ENCODE peak calls at places on chromosomes 11 and 22, in five cellular contexts. Z, I, F, E and V are unnamed samples.
A peak's percentile ranks its signal among the peaks of the same experiment; 100 is the strongest.

GRCh38 chr11:117072517-117073218 is 25.6 kb downstream of the SIK3 start:
- DNase-seq in F (no peak), Z (no peak), I (no peak), E (no peak), V (no peak)

GRCh38 chr11:27040302-27041115 is at the start of gene BBOX1:
- DNase-seq in Z (no peak), E (no peak), F (no peak), I (no peak), V (no peak)

GRCh38 chr11:75270896-75271415 is 30.4 kb downstream of the TPBGL start:
- DNase-seq in F (no peak), Z (no peak), I (peak; percentile 23), E (no peak), V (no peak)

GRCh38 chr22:24758164-24758799 is 16.2 kb downstream of the PIWIL3 start:
- DNase-seq in Z (peak; percentile 45), F (no peak), E (no peak), I (peak; percentile 70), V (peak; percentile 52)

GRCh38 chr11:88480217-88480616 is 142.7 kb upstream of the CTSC start:
- DNase-seq in E (no peak), F (no peak), Z (no peak), I (no peak), V (no peak)

GRCh38 chr11:13287026-13287425 is 9.4 kb downstream of the BMAL1 start:
- DNase-seq in E (no peak), I (no peak), F (no peak), Z (no peak), V (no peak)

GRCh38 chr11:19597876-19598275 is 114.8 kb upstream of the NAV2 start:
- DNase-seq in I (no peak), E (no peak), Z (no peak), F (no peak), V (no peak)

GRCh38 chr11:55936300-55936699 is at the start of gene OR5I1:
- DNase-seq in E (no peak), I (no peak), Z (no peak), F (no peak), V (no peak)

GRCh38 chr22:37220543-37220968 is 8.3 kb upstream of the SSTR3 start:
- DNase-seq in E (no peak), F (no peak), I (no peak), Z (no peak), V (no peak)

GRCh38 chr22:27460596-27461347 is 340.8 kb downstream of the MN1 start:
- DNase-seq in I (no peak), E (peak; percentile 80), Z (peak; percentile 76), F (no peak), V (no peak)

GRCh38 chr11:120186799-120187591 is 23.8 kb upstream of the OAF start:
- DNase-seq in F (no peak), I (no peak), Z (no peak), E (no peak), V (no peak)

GRCh38 chr11:129109701-129110100 is 82.4 kb downstream of the ARHGAP32 start:
- DNase-seq in E (no peak), I (no peak), Z (no peak), F (no peak), V (no peak)

GRCh38 chr11:2747236-2748015 is 47.6 kb upstream of the KCNQ1OT1 start:
- DNase-seq in F (peak; percentile 24), Z (no peak), E (no peak), I (no peak), V (peak; percentile 74)

GRCh38 chr11:128335729-128336128 is 251.6 kb downstream of the ETS1 start:
- DNase-seq in F (no peak), Z (no peak), I (no peak), E (no peak), V (no peak)

GRCh38 chr11:72629266-72629665 is 45.0 kb downstream of the PDE2A start:
- DNase-seq in F (no peak), I (no peak), Z (no peak), E (no peak), V (peak; percentile 92)

GRCh38 chr11:111461460-111462240 is 50.5 kb downstream of the BTG4 start:
- DNase-seq in E (no peak), Z (no peak), F (no peak), I (no peak), V (no peak)

GRCh38 chr22:22408269-22408668 is 100.3 kb downstream of the ZNF280B start:
- DNase-seq in F (no peak), Z (no peak), I (no peak), E (no peak), V (no peak)

GRCh38 chr11:57515332-57516060 is at the start of gene SLC43A1:
- DNase-seq in F (peak; percentile 68), Z (peak; percentile 70), E (peak; percentile 70), I (peak; percentile 55), V (no peak)

GRCh38 chr11:45025716-45026492 is 75.2 kb upstream of the TP53I11 start:
- DNase-seq in F (no peak), Z (peak; percentile 53), I (peak; percentile 62), E (peak; percentile 60), V (no peak)

GRCh38 chr11:8056810-8057463 is 24.1 kb upstream of the TUB start:
- DNase-seq in I (no peak), F (no peak), E (peak; percentile 89), Z (peak; percentile 85), V (no peak)

GRCh38 chr11:126355324-126355925 is at the start of gene ST3GAL4:
- DNase-seq in I (peak; percentile 86), E (peak; percentile 73), F (peak; percentile 84), Z (peak; percentile 76), V (peak; percentile 93)

GRCh38 chr11:44326615-44327475 is 16.9 kb upstream of the ALX4 start:
- DNase-seq in I (no peak), F (no peak), E (no peak), Z (no peak), V (no peak)

GRCh38 chr22:27107824-27108223 is 450.4 kb downstream of the MIAT start:
- DNase-seq in E (peak; percentile 91), I (no peak), F (no peak), Z (peak; percentile 88), V (peak; percentile 53)

GRCh38 chr22:30777589-30777988 is 82.9 kb downstream of the OSBP2 start:
- DNase-seq in Z (no peak), E (no peak), I (no peak), F (no peak), V (no peak)

GRCh38 chr22:17318817-17319216 is 50.4 kb upstream of the CECR2 start:
- DNase-seq in Z (no peak), I (no peak), F (no peak), E (no peak), V (no peak)

GRCh38 chr11:63847363-63847762 is 8.5 kb downstream of the MARK2 start:
- DNase-seq in Z (no peak), I (no peak), E (no peak), F (no peak), V (no peak)

DNA sequence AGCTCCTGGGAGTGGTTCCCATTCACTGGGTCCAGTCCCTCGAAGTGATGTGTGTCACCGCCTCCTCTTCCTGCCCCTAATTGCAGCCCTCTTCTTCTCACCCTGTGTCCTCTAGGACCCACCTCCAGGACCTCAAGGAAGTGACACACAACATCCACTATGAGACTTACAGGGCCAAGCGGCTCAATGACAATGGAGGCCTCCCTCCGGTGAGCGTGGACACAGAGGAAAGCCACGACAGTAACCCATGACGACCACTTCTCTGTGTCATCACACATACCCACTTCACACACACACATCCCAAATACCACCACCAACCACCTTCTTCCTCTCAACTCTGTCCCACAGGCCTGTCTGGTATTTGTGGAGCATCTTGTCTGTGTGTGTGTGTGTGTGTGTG is 4.1 kb upstream of the WBP2NL start:
- DNase-seq in F (no peak), Z (no peak), E (no peak), I (no peak), V (no peak)
- TF ChIP-seq CTCF in F (no peak), Z (no peak), E (no peak), I (no peak), V (no peak)

GRCh38 chr11:46351148-46351547 is 3.9 kb downstream of the DGKZ start:
- DNase-seq in F (no peak), E (no peak), I (no peak), Z (no peak), V (no peak)

GRCh38 chr11:46351606-46352005 is 4.3 kb downstream of the DGKZ start:
- DNase-seq in F (no peak), I (no peak), E (no peak), Z (no peak), V (no peak)

GRCh38 chr11:46350695-46351094 is 3.4 kb downstream of the DGKZ start:
- DNase-seq in I (no peak), E (no peak), F (no peak), Z (no peak), V (no peak)

GRCh38 chr11:46352063-46352841 is 5.0 kb downstream of the DGKZ start:
- DNase-seq in Z (no peak), I (peak; percentile 46), F (no peak), E (no peak), V (peak; percentile 88)

DNA sequence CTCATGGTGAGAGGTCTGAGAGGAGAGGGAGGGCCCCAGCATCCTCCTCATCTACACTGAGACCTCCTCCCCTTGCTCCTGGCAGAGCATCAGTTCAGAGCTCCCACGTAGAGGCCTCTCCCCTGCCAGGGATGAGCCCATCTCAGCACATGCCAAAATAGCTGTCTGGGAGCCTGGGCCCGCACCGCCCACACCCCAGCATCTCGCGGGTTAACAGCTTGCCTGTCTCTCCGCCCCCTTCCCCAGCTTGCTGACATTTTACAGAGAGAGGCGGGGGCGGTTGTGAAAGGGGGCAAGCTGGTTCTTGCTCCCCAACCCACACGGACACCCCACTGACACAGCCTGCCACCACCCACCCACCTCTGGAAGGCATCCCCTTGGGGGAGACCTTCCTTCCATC is 6.4 kb downstream of the DGKZ start:
- DNase-seq in E (no peak), Z (no peak), F (no peak), I (peak; percentile 40), V (no peak)
- H3K4me3 ChIP-seq in E (no peak overlapping the region), Z (no peak overlapping the region), F (no peak overlapping the region), I (no peak overlapping the region), V (no peak overlapping the region)

GRCh38 chr11:35232961-35233360 is 94.0 kb downstream of the CD44 start:
- DNase-seq in Z (no peak), I (no peak), F (no peak), E (no peak), V (no peak)

GRCh38 chr11:35227551-35228341 is 88.8 kb downstream of the CD44 start:
- DNase-seq in I (no peak), E (no peak), F (no peak), Z (peak; percentile 29), V (no peak)

GRCh38 chr11:35234836-35235235 is 95.9 kb downstream of the CD44 start:
- DNase-seq in Z (no peak), F (no peak), E (no peak), I (no peak), V (no peak)

GRCh38 chr11:35235498-35235897 is 96.5 kb downstream of the CD44 start:
- DNase-seq in I (no peak), Z (no peak), F (no peak), E (no peak), V (no peak)

DNA sequence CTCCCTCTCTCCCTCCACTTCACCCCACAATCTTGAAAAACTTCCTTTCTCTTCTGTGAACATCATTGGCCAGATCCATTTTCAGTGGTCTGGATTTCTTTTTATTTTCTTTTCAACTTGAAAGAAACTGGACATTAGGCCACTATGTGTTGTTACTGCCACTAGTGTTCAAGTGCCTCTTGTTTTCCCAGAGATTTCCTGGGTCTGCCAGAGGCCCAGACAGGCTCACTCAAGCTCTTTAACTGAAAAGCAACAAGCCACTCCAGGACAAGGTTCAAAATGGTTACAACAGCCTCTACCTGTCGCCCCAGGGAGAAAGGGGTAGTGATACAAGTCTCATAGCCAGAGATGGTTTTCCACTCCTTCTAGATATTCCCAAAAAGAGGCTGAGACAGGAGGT is 92.1 kb downstream of the CD44 start:
- DNase-seq in Z (no peak), F (no peak), E (no peak), I (no peak), V (no peak)
- H3K36me3 ChIP-seq in Z (peaks cover 45% of the 10 kb centered on the region), F (peaks cover 38% of the 10 kb centered on the region), E (no peaks in the 10 kb centered on the region), I (peaks cover 42% of the 10 kb centered on the region), V (no peaks in the 10 kb centered on the region)

GRCh38 chr11:5992604-5993251 is 5.9 kb upstream of the OR52L1 start:
- DNase-seq in F (no peak), I (no peak), E (no peak), Z (no peak), V (no peak)
- TF ChIP-seq CTCF in F (peak; percentile 44), I (peak; percentile 61), E (peak; percentile 51), Z (no peak), V (peak; percentile 49)